ENCODE peak calls at places on chromosome 22, in five cellular contexts. D is A549, U is K562, G is tibial nerve, V is transverse colon. O is an unnamed sample.
A peak's percentile ranks its signal among the peaks of the same experiment; 100 is the strongest.

GRCh38 chr22:22714600-22715361 is 70.4 kb downstream of the GGTLC2 start:
- DNase-seq in G (no peak), V (peak; percentile 26), U (peak; percentile 59), D (no peak), O (no peak)

GRCh38 chr22:19423906-19424500 is 7.5 kb downstream of the HIRA start:
- DNase-seq in D (no peak), V (no peak), U (no peak), G (no peak), O (no peak)

GRCh38 chr22:37907036-37907954 is 1.2 kb downstream of the MICALL1 start:
- DNase-seq in D (no peak), U (no peak), G (no peak), V (no peak), O (no peak)

GRCh38 chr22:26259510-26259909 is 90.2 kb downstream of the SEZ6L start:
- DNase-seq in G (no peak), D (no peak), V (no peak), U (no peak), O (no peak)

GRCh38 chr22:31611065-31611760 is 50.8 kb downstream of the PISD start:
- DNase-seq in U (no peak), G (no peak), V (no peak), D (no peak), O (no peak)

GRCh38 chr22:37990862-37991261 is 6.5 kb upstream of the SOX10 start:
- DNase-seq in U (no peak), D (no peak), G (no peak), V (no peak), O (no peak)

GRCh38 chr22:29083576-29084566 is 11.0 kb downstream of the KREMEN1 start:
- DNase-seq in G (no peak), U (no peak), V (no peak), D (no peak), O (no peak)

GRCh38 chr22:19361501-19362103 is 69.9 kb downstream of the HIRA start:
- DNase-seq in U (no peak), G (no peak), D (no peak), V (no peak), O (no peak)

GRCh38 chr22:20111045-20111688 is 4.7 kb upstream of the RANBP1 start:
- DNase-seq in U (peak; percentile 87), G (no peak), V (no peak), D (peak; percentile 54), O (no peak)

GRCh38 chr22:33299245-33299956 is 241.2 kb upstream of the SYN3 start:
- DNase-seq in V (no peak), U (no peak), D (no peak), G (no peak), O (no peak)

GRCh38 chr22:24996420-24996952 is 44.0 kb downstream of the KIAA1671 start:
- DNase-seq in U (no peak), D (peak; percentile 27), V (peak; percentile 48), G (no peak), O (no peak)

GRCh38 chr22:35546886-35547285 is 6.3 kb downstream of the RASD2 start:
- DNase-seq in G (no peak), D (no peak), U (no peak), V (no peak), O (no peak)

GRCh38 chr22:25404923-25405853 is 159.3 kb upstream of the GRK3 start:
- DNase-seq in V (peak; percentile 86), G (peak; percentile 54), U (peak; percentile 83), D (peak; percentile 52), O (no peak)

GRCh38 chr22:26320469-26320868 is 108.6 kb upstream of the ASPHD2 start:
- DNase-seq in G (no peak), V (no peak), D (no peak), U (no peak), O (no peak)

GRCh38 chr22:36281726-36282077 is 28.8 kb downstream of the APOL1 start:
- DNase-seq in D (no peak), U (no peak), V (no peak), G (no peak), O (no peak)

GRCh38 chr22:23767673-23768548 is at the start of gene CHCHD10:
- DNase-seq in D (peak; percentile 65), U (peak; percentile 83), G (peak; percentile 74), V (peak; percentile 90), O (peak; percentile 90)

GRCh38 chr22:42281284-42281683 is 10.8 kb upstream of the TCF20 start:
- DNase-seq in G (no peak), U (no peak), D (no peak), V (no peak), O (no peak)

GRCh38 chr22:27876684-27877083 is 42.4 kb downstream of the PITPNB start:
- DNase-seq in D (no peak), V (no peak), U (no peak), G (no peak), O (no peak)

GRCh38 chr22:46056169-46057041 is 79.4 kb upstream of the WNT7B start:
- DNase-seq in U (no peak), G (no peak), D (no peak), V (peak; percentile 14), O (peak; percentile 83)

GRCh38 chr22:38982008-38982927 is at the start of gene APOBEC3B:
- DNase-seq in D (peak; percentile 85), G (peak; percentile 88), V (peak; percentile 92), U (peak; percentile 76), O (peak; percentile 90)

GRCh38 chr22:24175160-24175808 is 6.0 kb upstream of the SUSD2 start:
- DNase-seq in U (peak; percentile 70), V (peak; percentile 85), D (peak; percentile 53), G (peak; percentile 78), O (peak; percentile 92)

GRCh38 chr22:40654522-40655167 is 18.1 kb upstream of the MRTFA start:
- DNase-seq in U (peak; percentile 31), D (peak; percentile 41), V (peak; percentile 37), G (peak; percentile 68), O (no peak)

GRCh38 chr22:40653361-40653760 is 16.8 kb upstream of the MRTFA start:
- DNase-seq in G (no peak), D (no peak), U (no peak), V (no peak), O (no peak)

GRCh38 chr22:40648386-40648785 is 11.9 kb upstream of the MRTFA start:
- DNase-seq in U (no peak), V (peak; percentile 25), G (no peak), D (no peak), O (no peak)

GRCh38 chr22:40651057-40651456 is 14.5 kb upstream of the MRTFA start:
- DNase-seq in D (no peak), V (no peak), U (no peak), G (no peak), O (no peak)

DNA sequence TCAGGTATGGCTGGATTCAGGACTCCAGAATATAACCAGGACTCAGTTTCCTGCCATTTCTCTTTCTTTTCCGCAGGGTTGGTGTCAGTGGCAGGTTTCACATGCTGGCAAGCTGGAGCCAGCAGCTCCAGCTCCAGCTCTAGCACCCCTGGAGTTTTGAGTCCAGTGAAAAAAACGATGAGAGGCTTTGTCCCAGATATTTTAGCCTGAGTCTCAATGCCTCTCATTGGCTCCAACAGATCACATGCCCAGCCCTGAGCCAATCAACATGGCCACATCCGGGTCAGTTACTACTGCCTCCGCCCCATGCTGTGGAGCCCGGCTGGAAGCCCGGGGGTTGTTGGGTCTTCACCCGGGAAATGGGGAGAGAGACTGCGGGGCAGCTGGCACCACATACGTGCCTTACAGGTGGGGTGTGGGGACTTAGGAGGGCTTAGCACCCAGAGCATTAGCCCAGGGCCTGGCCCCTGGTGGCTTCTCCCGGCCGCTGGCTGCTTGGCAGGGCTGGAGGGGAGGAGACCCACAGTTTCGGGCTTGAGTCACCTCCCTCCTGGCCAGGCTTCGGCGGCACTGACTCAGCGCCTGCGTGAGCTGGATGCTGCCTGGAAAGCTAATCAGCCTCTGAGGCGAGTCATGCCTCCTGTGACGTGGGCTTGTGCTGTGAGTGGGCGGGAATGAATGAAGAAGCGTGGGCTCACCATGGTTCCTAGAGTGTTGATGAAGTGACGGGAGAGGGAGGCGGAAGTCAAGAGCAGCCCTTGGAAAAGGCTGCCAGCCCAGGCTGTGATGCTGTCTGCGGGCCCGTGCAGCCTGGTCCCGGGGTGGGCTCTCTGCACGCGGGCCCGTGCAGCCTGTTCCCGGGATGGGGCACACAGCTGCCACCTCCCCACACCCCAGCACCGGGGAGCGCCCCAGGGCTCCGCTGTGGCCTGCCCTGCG is 15.3 kb upstream of the MRTFA start:
- DNase-seq in V (peak; percentile 88), D (peak; percentile 91), U (peak; percentile 87), G (peak; percentile 93), O (peak; percentile 96)
- TF ChIP-seq EP300 in V (no peak), D (no peak), U (peak; percentile 19), G (peak; percentile 83), O (no peak)

DNA sequence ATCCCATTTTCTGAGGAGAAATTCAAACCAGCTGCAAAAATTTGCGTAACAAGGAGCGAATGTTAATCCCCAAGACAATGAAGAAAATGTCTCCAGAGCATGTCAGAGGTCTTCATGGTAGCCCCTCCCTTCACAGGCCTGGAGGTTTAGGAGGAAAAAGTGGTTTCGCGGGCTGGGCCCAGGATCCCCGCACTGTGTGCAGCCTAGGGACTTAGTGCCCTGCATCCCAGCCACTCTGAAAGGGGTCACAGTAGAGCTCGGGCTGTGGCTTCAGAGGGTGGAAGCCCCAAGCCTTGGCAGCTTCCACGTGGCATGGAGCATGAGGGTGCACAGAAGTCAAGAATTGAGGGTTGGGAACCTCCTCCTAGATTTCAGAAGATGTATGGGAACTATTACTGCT is 87.4 kb downstream of the BRD1 start:
- DNase-seq in U (no peak), V (no peak), D (no peak), G (no peak), O (no peak)
- TF ChIP-seq POLR2A in U (no peak), V (no peak), D (no peak), G (no peak), O (no peak)

GRCh38 chr22:17410576-17410975 is 41.3 kb downstream of the CECR2 start:
- DNase-seq in U (no peak), D (no peak), V (no peak), G (no peak), O (no peak)
- H3K27ac ChIP-seq in U (no peak overlapping the region), D (no peak overlapping the region), V (no peak overlapping the region), G (no peak overlapping the region), O (no peak overlapping the region)

GRCh38 chr22:48699531-48699930 is 1128.1 kb downstream of the BRD1 start:
- DNase-seq in D (no peak), G (no peak), V (no peak), U (no peak), O (no peak)
- TF ChIP-seq EP300 in D (no peak), G (no peak), V (no peak), U (no peak), O (no peak)

DNA sequence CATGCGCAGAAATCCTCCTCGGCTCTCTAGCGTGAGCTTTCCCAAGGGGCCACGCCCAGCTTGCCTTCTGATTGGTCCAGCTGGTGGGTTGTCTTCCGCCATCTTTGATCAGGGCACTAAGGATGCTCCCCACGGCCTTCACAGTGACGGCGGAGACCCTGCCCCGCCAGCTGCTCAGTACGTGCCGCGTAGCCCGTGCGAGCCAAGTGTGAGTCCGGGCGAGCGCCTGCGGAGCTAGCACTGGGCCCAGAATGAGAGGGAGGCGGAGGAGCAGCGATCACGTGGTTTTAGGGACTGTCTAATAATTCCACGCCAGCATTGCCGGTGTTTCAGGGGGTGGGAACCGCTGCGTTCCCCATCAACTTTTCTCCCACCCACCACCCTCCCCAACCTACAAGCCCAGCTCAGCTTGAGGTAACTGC is 1.6 kb upstream of the MTFP1 start:
- DNase-seq in V (peak; percentile 99), U (peak; percentile 91), G (peak; percentile 99), D (peak; percentile 95), O (peak; percentile 99)
- TF ChIP-seq POLR2A in V (peak; percentile 51), U (peak; percentile 29), G (peak; percentile 74), D (peak; percentile 37), O (no peak)

GRCh38 chr22:50340157-50340879 is 2.8 kb upstream of the PPP6R2 start:
- DNase-seq in G (no peak), D (no peak), V (no peak), U (peak; percentile 7), O (no peak)
- H3K27ac ChIP-seq in G (no peak overlapping the region), D (no peak overlapping the region), V (no peak overlapping the region), U (peak overlapping the region; percentile 50), O (no peak overlapping the region)